ENCODE peak calls at places on chromosomes 12 and 14, in eight cellular contexts. One of them, this sample, is unnamed.

GRCh38 chr14:102545461-102546265 is 36.1 kb upstream of the ANKRD9 start:
- DNase-seq in H1: no peak
- DNase-seq in suprapubic skin: no peak
- DNase-seq in sigmoid colon: no peak
- DNase-seq in Panc1: no peak
- DNase-seq in HL-60: no peak
- DNase-seq in HCT116: no peak
- DNase-seq in stomach: no peak
- DNase-seq in this sample: no peak

GRCh38 chr14:68781161-68782021 is 11.5 kb downstream of the ZFP36L1 start:
- DNase-seq in H1: no peak
- DNase-seq in HCT116: no peak
- DNase-seq in stomach: peak
- DNase-seq in Panc1: no peak
- DNase-seq in HL-60: no peak
- DNase-seq in sigmoid colon: peak
- DNase-seq in suprapubic skin: peak
- DNase-seq in this sample: peak

GRCh38 chr12:13992585-13992984 is 11.2 kb upstream of the GRIN2B start:
- DNase-seq in Panc1: no peak
- DNase-seq in sigmoid colon: no peak
- DNase-seq in HCT116: no peak
- DNase-seq in HL-60: no peak
- DNase-seq in stomach: no peak
- DNase-seq in H1: no peak
- DNase-seq in suprapubic skin: no peak
- DNase-seq in this sample: no peak

GRCh38 chr14:74475678-74476077 is 17.4 kb downstream of the NPC2 start:
- DNase-seq in stomach: no peak
- DNase-seq in Panc1: no peak
- DNase-seq in HCT116: no peak
- DNase-seq in HL-60: no peak
- DNase-seq in sigmoid colon: no peak
- DNase-seq in H1: no peak
- DNase-seq in suprapubic skin: no peak
- DNase-seq in this sample: no peak

GRCh38 chr12:118377005-118377890 is 893 bp downstream of the SUDS3 start:
- DNase-seq in suprapubic skin: no peak
- DNase-seq in HL-60: no peak
- DNase-seq in H1: no peak
- DNase-seq in sigmoid colon: no peak
- DNase-seq in HCT116: no peak
- DNase-seq in Panc1: no peak
- DNase-seq in stomach: no peak
- DNase-seq in this sample: no peak

GRCh38 chr12:98595152-98595988 is 1.9 kb downstream of the SLC25A3 start:
- DNase-seq in H1: no peak
- DNase-seq in HL-60: no peak
- DNase-seq in sigmoid colon: no peak
- DNase-seq in Panc1: no peak
- DNase-seq in stomach: no peak
- DNase-seq in suprapubic skin: no peak
- DNase-seq in HCT116: no peak
- DNase-seq in this sample: no peak

GRCh38 chr14:69285661-69286255 is 25.8 kb downstream of the GALNT16 start:
- DNase-seq in suprapubic skin: peak
- DNase-seq in Panc1: no peak
- DNase-seq in H1: no peak
- DNase-seq in stomach: no peak
- DNase-seq in HCT116: no peak
- DNase-seq in sigmoid colon: no peak
- DNase-seq in HL-60: no peak
- DNase-seq in this sample: no peak

GRCh38 chr14:89139404-89140247 is 277.4 kb downstream of the FOXN3 start:
- DNase-seq in sigmoid colon: no peak
- DNase-seq in H1: no peak
- DNase-seq in suprapubic skin: no peak
- DNase-seq in HCT116: no peak
- DNase-seq in stomach: no peak
- DNase-seq in HL-60: no peak
- DNase-seq in Panc1: no peak
- DNase-seq in this sample: no peak

GRCh38 chr12:105317453-105317852 is 13.0 kb upstream of the C12orf75 start:
- DNase-seq in HCT116: no peak
- DNase-seq in stomach: no peak
- DNase-seq in sigmoid colon: no peak
- DNase-seq in Panc1: no peak
- DNase-seq in HL-60: no peak
- DNase-seq in H1: no peak
- DNase-seq in suprapubic skin: no peak
- DNase-seq in this sample: no peak

GRCh38 chr14:53842938-53843337 is 113.7 kb downstream of the BMP4 start:
- DNase-seq in suprapubic skin: no peak
- DNase-seq in HCT116: no peak
- DNase-seq in sigmoid colon: no peak
- DNase-seq in stomach: no peak
- DNase-seq in HL-60: no peak
- DNase-seq in Panc1: no peak
- DNase-seq in H1: no peak
- DNase-seq in this sample: no peak
- H3K27ac ChIP-seq in suprapubic skin: no peak
- H3K27ac ChIP-seq in HCT116: peak
- H3K27ac ChIP-seq in sigmoid colon: no peak
- H3K27ac ChIP-seq in stomach: no peak
- H3K27ac ChIP-seq in HL-60: no peak
- H3K27ac ChIP-seq in Panc1: no peak
- H3K27ac ChIP-seq in H1: no peak
- H3K27ac ChIP-seq in this sample: no peak

GRCh38 chr12:66361703-66362102 is 59.4 kb downstream of the HELB start:
- DNase-seq in stomach: no peak
- DNase-seq in suprapubic skin: no peak
- DNase-seq in sigmoid colon: no peak
- DNase-seq in Panc1: no peak
- DNase-seq in HL-60: no peak
- DNase-seq in HCT116: no peak
- DNase-seq in H1: no peak
- DNase-seq in this sample: no peak
- TF ChIP-seq POLR2AphosphoS5 in stomach: no peak
- TF ChIP-seq POLR2AphosphoS5 in suprapubic skin: no peak
- TF ChIP-seq POLR2AphosphoS5 in sigmoid colon: no peak
- TF ChIP-seq POLR2AphosphoS5 in Panc1: no peak
- TF ChIP-seq POLR2AphosphoS5 in HL-60: no peak
- TF ChIP-seq POLR2AphosphoS5 in HCT116: no peak
- TF ChIP-seq POLR2AphosphoS5 in H1: no peak
- TF ChIP-seq POLR2AphosphoS5 in this sample: no peak

GRCh38 chr12:1934831-1935230 is 16.4 kb upstream of the CACNA2D4 start:
- DNase-seq in suprapubic skin: peak
- DNase-seq in HL-60: no peak
- DNase-seq in HCT116: no peak
- DNase-seq in Panc1: no peak
- DNase-seq in stomach: no peak
- DNase-seq in H1: no peak
- DNase-seq in sigmoid colon: peak
- DNase-seq in this sample: peak
- H3K27ac ChIP-seq in suprapubic skin: no peak
- H3K27ac ChIP-seq in HL-60: no peak
- H3K27ac ChIP-seq in HCT116: no peak
- H3K27ac ChIP-seq in Panc1: no peak
- H3K27ac ChIP-seq in stomach: no peak
- H3K27ac ChIP-seq in H1: no peak
- H3K27ac ChIP-seq in sigmoid colon: no peak
- H3K27ac ChIP-seq in this sample: no peak

GRCh38 chr12:95181103-95181502 is 36.2 kb downstream of the FGD6 start:
- DNase-seq in stomach: no peak
- DNase-seq in sigmoid colon: no peak
- DNase-seq in Panc1: no peak
- DNase-seq in suprapubic skin: no peak
- DNase-seq in HCT116: no peak
- DNase-seq in HL-60: no peak
- DNase-seq in H1: no peak
- DNase-seq in this sample: no peak
- TF ChIP-seq POLR2AphosphoS5 in stomach: no peak
- TF ChIP-seq POLR2AphosphoS5 in sigmoid colon: no peak
- TF ChIP-seq POLR2AphosphoS5 in Panc1: no peak
- TF ChIP-seq POLR2AphosphoS5 in suprapubic skin: no peak
- TF ChIP-seq POLR2AphosphoS5 in HCT116: no peak
- TF ChIP-seq POLR2AphosphoS5 in HL-60: no peak
- TF ChIP-seq POLR2AphosphoS5 in H1: no peak
- TF ChIP-seq POLR2AphosphoS5 in this sample: no peak

DNA sequence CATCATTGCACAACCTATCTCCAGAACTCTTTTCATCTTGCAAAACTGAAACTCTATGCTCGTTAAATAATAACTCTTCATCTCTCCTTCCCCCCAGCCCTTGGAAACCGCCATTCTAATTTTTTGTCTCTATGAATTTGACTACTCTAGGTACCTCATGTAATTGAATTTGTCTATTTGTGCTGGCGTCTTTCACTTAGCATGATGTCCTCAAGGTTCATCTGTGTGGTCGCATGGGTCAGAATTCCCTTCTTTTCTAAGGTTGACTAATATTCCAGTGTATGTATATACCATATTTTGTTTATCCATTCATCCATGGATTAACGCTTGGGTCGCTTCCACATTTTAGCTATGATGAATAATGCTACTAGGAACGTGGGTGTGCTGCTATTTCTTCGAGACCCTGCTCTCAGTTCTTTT is 80.1 kb downstream of the PLXNC1 start:
- DNase-seq in sigmoid colon: no peak
- DNase-seq in suprapubic skin: no peak
- DNase-seq in stomach: no peak
- DNase-seq in HL-60: no peak
- DNase-seq in HCT116: no peak
- DNase-seq in H1: no peak
- DNase-seq in Panc1: no peak
- DNase-seq in this sample: no peak
- H3K27ac ChIP-seq in sigmoid colon: no peak
- H3K27ac ChIP-seq in suprapubic skin: no peak
- H3K27ac ChIP-seq in stomach: no peak
- H3K27ac ChIP-seq in HL-60: no peak
- H3K27ac ChIP-seq in HCT116: no peak
- H3K27ac ChIP-seq in H1: no peak
- H3K27ac ChIP-seq in Panc1: no peak
- H3K27ac ChIP-seq in this sample: no peak

GRCh38 chr14:21308479-21309237 is 28.8 kb downstream of the RPGRIP1 start:
- DNase-seq in stomach: peak
- DNase-seq in suprapubic skin: no peak
- DNase-seq in sigmoid colon: peak
- DNase-seq in HCT116: peak
- DNase-seq in Panc1: no peak
- DNase-seq in HL-60: no peak
- DNase-seq in H1: peak
- DNase-seq in this sample: peak
- TF ChIP-seq POLR2AphosphoS5 in stomach: no peak
- TF ChIP-seq POLR2AphosphoS5 in suprapubic skin: no peak
- TF ChIP-seq POLR2AphosphoS5 in sigmoid colon: no peak
- TF ChIP-seq POLR2AphosphoS5 in HCT116: no peak
- TF ChIP-seq POLR2AphosphoS5 in Panc1: no peak
- TF ChIP-seq POLR2AphosphoS5 in HL-60: no peak
- TF ChIP-seq POLR2AphosphoS5 in H1: peak
- TF ChIP-seq POLR2AphosphoS5 in this sample: peak

GRCh38 chr12:53060064-53060720 is 10.3 kb downstream of the TNS2 start:
- DNase-seq in stomach: no peak
- DNase-seq in HCT116: no peak
- DNase-seq in HL-60: no peak
- DNase-seq in Panc1: no peak
- DNase-seq in suprapubic skin: peak
- DNase-seq in H1: no peak
- DNase-seq in sigmoid colon: no peak
- DNase-seq in this sample: no peak

GRCh38 chr12:53062977-53063707 is 13.3 kb downstream of the TNS2 start:
- DNase-seq in H1: no peak
- DNase-seq in HCT116: no peak
- DNase-seq in Panc1: no peak
- DNase-seq in sigmoid colon: no peak
- DNase-seq in suprapubic skin: peak
- DNase-seq in stomach: no peak
- DNase-seq in HL-60: no peak
- DNase-seq in this sample: peak

GRCh38 chr12:53060721-53061276 is 10.9 kb downstream of the TNS2 start:
- DNase-seq in Panc1: no peak
- DNase-seq in stomach: peak
- DNase-seq in HL-60: no peak
- DNase-seq in HCT116: no peak
- DNase-seq in sigmoid colon: peak
- DNase-seq in suprapubic skin: peak
- DNase-seq in H1: no peak
- DNase-seq in this sample: peak

GRCh38 chr12:53062011-53062961 is 12.4 kb downstream of the TNS2 start:
- DNase-seq in suprapubic skin: peak
- DNase-seq in Panc1: no peak
- DNase-seq in HCT116: no peak
- DNase-seq in HL-60: no peak
- DNase-seq in H1: no peak
- DNase-seq in stomach: no peak
- DNase-seq in sigmoid colon: no peak
- DNase-seq in this sample: peak

GRCh38 chr12:53061404-53062010 is 11.6 kb downstream of the TNS2 start:
- DNase-seq in H1: no peak
- DNase-seq in HL-60: no peak
- DNase-seq in HCT116: peak
- DNase-seq in suprapubic skin: peak
- DNase-seq in Panc1: no peak
- DNase-seq in stomach: peak
- DNase-seq in sigmoid colon: peak
- DNase-seq in this sample: peak
- H3K27ac ChIP-seq in H1: no peak
- H3K27ac ChIP-seq in HL-60: no peak
- H3K27ac ChIP-seq in HCT116: peak
- H3K27ac ChIP-seq in suprapubic skin: no peak
- H3K27ac ChIP-seq in Panc1: peak
- H3K27ac ChIP-seq in stomach: peak
- H3K27ac ChIP-seq in sigmoid colon: peak
- H3K27ac ChIP-seq in this sample: peak

GRCh38 chr12:108532061-108532848 is 17.2 kb downstream of the FICD start:
- DNase-seq in stomach: no peak
- DNase-seq in Panc1: no peak
- DNase-seq in H1: no peak
- DNase-seq in HL-60: no peak
- DNase-seq in suprapubic skin: no peak
- DNase-seq in HCT116: no peak
- DNase-seq in sigmoid colon: no peak
- DNase-seq in this sample: no peak
- TF ChIP-seq POLR2AphosphoS5 in stomach: no peak
- TF ChIP-seq POLR2AphosphoS5 in Panc1: no peak
- TF ChIP-seq POLR2AphosphoS5 in H1: no peak
- TF ChIP-seq POLR2AphosphoS5 in HL-60: no peak
- TF ChIP-seq POLR2AphosphoS5 in suprapubic skin: no peak
- TF ChIP-seq POLR2AphosphoS5 in HCT116: no peak
- TF ChIP-seq POLR2AphosphoS5 in sigmoid colon: no peak
- TF ChIP-seq POLR2AphosphoS5 in this sample: no peak

This sample was measured in spleen.